ENCODE peak calls at places on chromosomes 5 and 9, in eight cellular contexts. C is HT1080; E is HT-29; U is dorsolateral prefrontal cortex; M is endothelial cell; Z is stimulated activated naive CD8-positive, alpha-beta T cell treated with anti-CD3 and anti-CD28 coated beads, Interleukin-15, Interleukin-2, amounts not matched to agents 100 U/mL and 50 U/mL, for 24 hours; N is Kasumi-1; O is globus pallidus. K is an unnamed sample.

GRCh38 chr5:91162534-91163381 is 220.4 kb downstream of the ARRDC3 start:
- DNase-seq in C (peak; percentile 96), Z (peak; percentile 68), M (peak; percentile 18), N (peak; percentile 92), U (no peak), O (peak; percentile 50), E (peak; percentile 96), K (no peak)

GRCh38 chr5:168404366-168404765 is 81.9 kb upstream of the RARS1 start:
- DNase-seq in O (peak; percentile 68), M (no peak), E (no peak), C (peak; percentile 94), U (no peak), N (no peak), Z (no peak), K (no peak)

GRCh38 chr5:107670028-107670926 is 460 bp downstream of the EFNA5 start:
- DNase-seq in E (peak; percentile 38), C (peak; percentile 6), U (no peak), O (peak; percentile 5), Z (peak; percentile 22), M (peak; percentile 56), N (peak; percentile 28), K (peak; percentile 73)

GRCh38 chr9:9754186-9754585 is 858.6 kb downstream of the PTPRD start:
- DNase-seq in Z (no peak), C (peak; percentile 3), M (no peak), U (no peak), O (no peak), N (no peak), E (no peak), K (no peak)

GRCh38 chr5:68216737-68217231 is 1.2 kb downstream of the PIK3R1 start:
- DNase-seq in C (no peak), O (no peak), N (no peak), Z (no peak), E (peak; percentile 48), M (peak; percentile 7), U (no peak), K (peak; percentile 30)

GRCh38 chr5:179381691-179382090 is 36.4 kb upstream of the ADAMTS2 start:
- DNase-seq in U (peak; percentile 21), C (no peak), E (no peak), O (no peak), Z (no peak), N (no peak), M (no peak), K (no peak)

GRCh38 chr5:139121120-139121519 is 77.0 kb downstream of the SIL1 start:
- DNase-seq in M (no peak), U (no peak), E (no peak), N (no peak), C (no peak), O (no peak), Z (no peak), K (no peak)

GRCh38 chr9:131271506-131271931 is 4.8 kb downstream of the FAM78A start:
- DNase-seq in E (no peak), O (no peak), U (no peak), N (no peak), M (no peak), C (no peak), Z (no peak), K (no peak)

GRCh38 chr5:156396063-156396829 is 69.3 kb downstream of the SGCD start:
- DNase-seq in O (no peak), C (no peak), U (no peak), Z (no peak), M (no peak), N (no peak), E (no peak), K (no peak)

GRCh38 chr5:763998-764781 is 20.3 kb downstream of the ZDHHC11B start:
- DNase-seq in E (no peak), U (no peak), C (no peak), Z (no peak), M (no peak), O (no peak), N (no peak), K (peak; percentile 31)

GRCh38 chr5:58666141-58666540 is 83.3 kb downstream of the RAB3C start:
- DNase-seq in E (no peak), C (no peak), U (no peak), N (no peak), M (no peak), Z (no peak), O (no peak), K (no peak)

GRCh38 chr5:174157048-174157447 is 111.5 kb downstream of the NSG2 start:
- DNase-seq in M (no peak), C (no peak), O (no peak), U (no peak), Z (no peak), E (no peak), N (no peak), K (no peak)

K was measured in SK-N-SH.